ENCODE peak calls at places on chromosomes 6 and 20, in six cellular contexts. L is AG04449, G is lung, M is epithelial cell of esophagus, N is neural crest cell, V is AG10803. F is an unnamed sample.
A peak's percentile ranks its signal among the peaks of the same experiment; 100 is the strongest.

GRCh38 chr6:159067334-159067733 is 22.5 kb upstream of the TAGAP start:
- DNase-seq in L (no peak), G (no peak), M (peak; percentile 58), N (no peak), V (no peak), F (no peak)

GRCh38 chr6:53287336-53288225 is 61.2 kb downstream of the ELOVL5 start:
- DNase-seq in L (no peak), G (no peak), M (no peak), N (no peak), V (no peak), F (peak; percentile 38)

GRCh38 chr20:61434361-61434781 is 182.3 kb downstream of the CDH4 start:
- DNase-seq in L (no peak), G (no peak), M (no peak), N (peak; percentile 15), V (peak; percentile 8), F (no peak)

GRCh38 chr6:43828711-43829110 is 58.7 kb downstream of the VEGFA start:
- DNase-seq in L (no peak), G (no peak), M (peak; percentile 20), N (no peak), V (no peak), F (no peak)

GRCh38 chr6:90068264-90068663 is 174.0 kb downstream of the GJA10 start:
- DNase-seq in L (no peak), G (no peak), M (peak; percentile 68), N (no peak), V (peak; percentile 40), F (no peak)

GRCh38 chr6:117849087-117849486 is 58.0 kb upstream of the SLC35F1 start:
- DNase-seq in L (no peak), G (no peak), M (no peak), N (no peak), V (no peak), F (no peak)

GRCh38 chr6:167706313-167707109 is 120.2 kb upstream of the AFDN start:
- DNase-seq in L (no peak), G (no peak), M (no peak), N (no peak), V (no peak), F (no peak)

GRCh38 chr6:12075067-12075563 is 63.0 kb downstream of the HIVEP1 start:
- DNase-seq in L (no peak), G (no peak), M (peak; percentile 64), N (no peak), V (no peak), F (no peak)

GRCh38 chr6:53313784-53314382 is 34.9 kb downstream of the ELOVL5 start:
- DNase-seq in L (no peak), G (no peak), M (no peak), N (no peak), V (peak; percentile 36), F (no peak)

GRCh38 chr6:86516087-86516486 is 421.2 kb upstream of the HTR1E start:
- DNase-seq in L (no peak), G (no peak), M (no peak), N (no peak), V (no peak), F (no peak)

GRCh38 chr20:58907481-58908137 is 55.1 kb downstream of the GNAS start:
- DNase-seq in L (peak; percentile 97), G (peak; percentile 82), M (peak; percentile 84), N (peak; percentile 33), V (peak; percentile 99), F (peak; percentile 97)

GRCh38 chr6:165599121-165599520 is 63.9 kb downstream of the PDE10A start:
- DNase-seq in L (no peak), G (no peak), M (peak; percentile 27), N (no peak), V (no peak), F (no peak)

GRCh38 chr20:23452776-23453175 is at the start of gene CST11:
- DNase-seq in L (no peak), G (no peak), M (no peak), N (no peak), V (no peak), F (no peak)

GRCh38 chr6:33008944-33009861 is at the start of gene HLA-DOA:
- DNase-seq in L (no peak), G (no peak), M (no peak), N (peak; percentile 42), V (no peak), F (no peak)

GRCh38 chr6:145960918-145961604 is 3.1 kb downstream of the SHPRH start:
- DNase-seq in L (no peak), G (no peak), M (no peak), N (no peak), V (peak; percentile 78), F (no peak)

GRCh38 chr20:61210862-61211261 is 41.2 kb upstream of the CDH4 start:
- DNase-seq in L (no peak), G (no peak), M (no peak), N (no peak), V (no peak), F (no peak)

GRCh38 chr6:166483556-166484250 is 101.0 kb upstream of the MPC1 start:
- DNase-seq in L (no peak), G (no peak), M (no peak), N (no peak), V (no peak), F (no peak)

GRCh38 chr6:41503841-41504525 is 42.2 kb upstream of the FOXP4 start:
- DNase-seq in L (no peak), G (no peak), M (no peak), N (no peak), V (peak; percentile 42), F (peak; percentile 28)

GRCh38 chr6:85419046-85419759 is 30.7 kb upstream of the NT5E start:
- DNase-seq in L (no peak), G (no peak), M (peak; percentile 19), N (no peak), V (peak; percentile 64), F (no peak)

GRCh38 chr6:79687759-79688158 is 56.6 kb downstream of the SH3BGRL2 start:
- DNase-seq in L (no peak), G (no peak), M (no peak), N (no peak), V (no peak), F (no peak)

GRCh38 chr20:44598413-44599290 is 16.3 kb downstream of the PKIG start:
- DNase-seq in L (no peak), G (no peak), M (no peak), N (no peak), V (peak; percentile 35), F (peak; percentile 53)

GRCh38 chr6:164925681-164926530 is 383.5 kb downstream of the C6orf118 start:
- DNase-seq in L (no peak), G (no peak), M (no peak), N (no peak), V (no peak), F (no peak)

GRCh38 chr6:35640017-35640664 is 48.6 kb downstream of the FKBP5 start:
- DNase-seq in L (no peak), G (no peak), M (peak; percentile 86), N (no peak), V (peak; percentile 23), F (no peak)

GRCh38 chr6:145809211-145809610 is 5.4 kb downstream of the FBXO30 start:
- DNase-seq in L (no peak), G (no peak), M (no peak), N (no peak), V (no peak), F (no peak)

GRCh38 chr6:38034269-38034914 is 214.9 kb downstream of the ZFAND3 start:
- DNase-seq in L (no peak), G (no peak), M (peak; percentile 54), N (no peak), V (peak; percentile 68), F (no peak)

GRCh38 chr20:16178671-16179070 is 394.6 kb downstream of the KIF16B start:
- DNase-seq in L (no peak), G (no peak), M (no peak), N (no peak), V (no peak), F (no peak)

GRCh38 chr6:56961151-56961550 is 6.2 kb downstream of the BEND6 start:
- DNase-seq in L (no peak), G (no peak), M (peak; percentile 31), N (no peak), V (no peak), F (no peak)

GRCh38 chr20:61185841-61186601 is 66.0 kb upstream of the CDH4 start:
- DNase-seq in L (peak; percentile 86), G (no peak), M (peak; percentile 91), N (no peak), V (peak; percentile 97), F (no peak)

GRCh38 chr6:17986656-17987575 is 519 bp downstream of the KIF13A start:
- DNase-seq in L (no peak), G (peak; percentile 72), M (peak; percentile 54), N (peak; percentile 43), V (peak; percentile 55), F (peak; percentile 74)

GRCh38 chr6:44649365-44650025 is 262.0 kb downstream of the CDC5L start:
- DNase-seq in L (no peak), G (no peak), M (no peak), N (no peak), V (peak; percentile 69), F (no peak)

GRCh38 chr20:49825521-49826033 is 12.9 kb downstream of the SLC9A8 start:
- DNase-seq in L (no peak), G (peak; percentile 74), M (no peak), N (no peak), V (no peak), F (no peak)
- TF ChIP-seq CTCF in L (no peak), G (no peak), M (no peak), N (no peak), V (no peak), F (no peak)

GRCh38 chr6:109527989-109528388 is 45.0 kb upstream of the ZBTB24 start:
- DNase-seq in L (no peak), G (no peak), M (peak; percentile 9), N (no peak), V (no peak), F (no peak)
- TF ChIP-seq CTCF in L (no peak), G (no peak), M (peak; percentile 17), N (peak; percentile 47), V (peak; percentile 30), F (no peak)

DNA sequence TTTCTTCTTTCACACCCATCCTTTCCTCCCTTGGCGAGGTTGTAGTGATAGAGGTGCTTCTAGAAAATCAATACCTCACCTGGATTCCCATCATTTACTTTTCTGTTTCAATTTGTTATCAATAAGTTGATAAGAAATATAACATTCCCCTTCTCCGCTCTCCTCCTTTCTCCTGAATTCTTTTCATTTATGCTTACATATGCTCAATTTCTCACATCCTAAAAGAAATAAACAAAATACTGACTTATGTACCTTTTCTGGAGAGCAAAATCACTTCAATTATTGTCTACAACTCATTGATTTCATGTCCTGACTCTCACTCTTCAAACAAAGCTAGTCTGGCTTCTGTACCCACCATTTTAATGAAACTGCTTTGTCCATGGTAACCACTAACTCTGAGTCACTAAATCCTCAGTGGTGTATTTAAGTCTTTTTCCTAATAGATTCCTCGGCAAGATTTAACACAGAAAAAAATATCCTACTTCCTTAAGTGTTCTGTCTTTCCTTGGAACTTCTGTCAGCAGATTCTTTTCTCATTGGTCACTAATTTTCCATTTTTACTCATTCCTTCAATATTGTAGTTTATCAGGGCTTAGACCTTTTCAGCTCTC is 289.6 kb downstream of the RFPL4B start:
- DNase-seq in L (peak; percentile 55), G (no peak), M (peak; percentile 8), N (no peak), V (peak; percentile 66), F (no peak)
- TF ChIP-seq CTCF in L (no peak), G (no peak), M (no peak), N (no peak), V (no peak), F (no peak)

DNA sequence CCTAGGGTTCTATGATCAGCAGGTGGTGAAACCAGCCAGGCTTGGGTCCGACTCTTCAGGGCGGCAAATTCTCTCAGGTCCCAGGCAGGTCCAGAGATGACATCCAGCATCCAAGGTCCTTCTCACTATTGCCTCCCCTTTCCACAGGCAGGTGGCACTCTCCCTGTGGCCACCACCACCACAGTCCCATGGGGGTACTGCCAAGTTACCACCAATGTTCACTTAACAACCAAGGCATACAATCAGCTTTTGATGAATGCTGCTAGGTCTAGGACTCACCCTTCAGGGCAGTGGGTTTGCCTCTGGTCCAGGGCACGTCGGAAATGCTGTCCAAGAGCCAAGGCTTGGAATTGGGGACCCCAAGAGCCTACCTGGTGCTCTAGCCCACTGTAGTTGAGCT is 40.4 kb upstream of the UTRN start:
- DNase-seq in L (no peak), G (no peak), M (no peak), N (no peak), V (no peak), F (no peak)
- TF ChIP-seq CTCF in L (no peak), G (no peak), M (no peak), N (no peak), V (no peak), F (no peak)